ENCODE peak calls at places on chromosome 16, in five cellular contexts. H is heart right ventricle, W is AG04450, X is H1, G is thoracic aorta. N is an unnamed sample.

GRCh38 chr16:81127051-81127450 is 30.9 kb upstream of the GCSH start:
- DNase-seq in H (no peak), W (peak; percentile 41), X (no peak), G (no peak), N (no peak)

GRCh38 chr16:51556694-51557327 is 405.7 kb upstream of the SALL1 start:
- DNase-seq in H (no peak), W (peak; percentile 77), X (no peak), G (no peak), N (peak; percentile 71)

GRCh38 chr16:83403751-83404150 is 404.0 kb upstream of the HSBP1 start:
- DNase-seq in H (no peak), W (no peak), X (no peak), G (no peak), N (no peak)

GRCh38 chr16:56855936-56856335 is 9.1 kb upstream of the SLC12A3 start:
- DNase-seq in H (no peak), W (no peak), X (no peak), G (no peak), N (no peak)

GRCh38 chr16:74561626-74562025 is 45.3 kb downstream of the GLG1 start:
- DNase-seq in H (no peak), W (no peak), X (no peak), G (no peak), N (no peak)

GRCh38 chr16:81996664-81997529 is 14.4 kb downstream of the SDR42E1 start:
- DNase-seq in H (no peak), W (no peak), X (no peak), G (no peak), N (no peak)

GRCh38 chr16:64621616-64622015 is 500.2 kb downstream of the CDH11 start:
- DNase-seq in H (no peak), W (no peak), X (no peak), G (no peak), N (no peak)

GRCh38 chr16:30561212-30561816 is 3.1 kb upstream of the ZNF764 start:
- DNase-seq in H (peak; percentile 43), W (no peak), X (no peak), G (no peak), N (no peak)

GRCh38 chr16:67805718-67806427 is 487 bp downstream of the RANBP10 start:
- DNase-seq in H (no peak), W (no peak), X (no peak), G (no peak), N (no peak)

GRCh38 chr16:72989203-72989991 is 58.5 kb downstream of the ZFHX3 start:
- DNase-seq in H (no peak), W (peak; percentile 53), X (no peak), G (no peak), N (peak; percentile 63)

GRCh38 chr16:1732071-1732470 is 26.1 kb downstream of the MAPK8IP3 start:
- DNase-seq in H (no peak), W (no peak), X (no peak), G (no peak), N (no peak)

DNA sequence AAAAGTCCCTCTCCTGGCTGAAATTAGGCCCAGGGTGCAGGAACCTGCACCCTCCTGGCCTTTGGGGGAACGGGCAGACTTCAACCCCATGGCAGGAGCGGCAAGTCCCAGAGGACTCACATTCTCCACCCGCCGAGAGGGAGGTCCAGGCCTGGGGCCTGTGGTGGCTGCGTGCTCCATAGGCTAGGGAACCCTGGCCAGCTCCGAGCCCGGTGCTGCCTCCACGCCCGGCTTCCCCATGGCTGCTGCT is 130 bp downstream of the CCDC78 start:
- DNase-seq in H (no peak), W (no peak), X (no peak), G (no peak), N (no peak)
- H3K4me3 ChIP-seq in H (no peak overlapping the region), W (no peak overlapping the region), X (peak overlapping the region; percentile 45), G (peak overlapping the region; percentile 71), N (no peak overlapping the region)

GRCh38 chr16:49644143-49644460 is 211.8 kb downstream of the ZNF423 start:
- DNase-seq in H (no peak), W (no peak), X (no peak), G (no peak), N (no peak)
- TF ChIP-seq CTCF in H (no peak), W (peak; percentile 35), X (peak; percentile 32), G (no peak), N (peak; percentile 25)

GRCh38 chr16:66590322-66590721 is 11.1 kb downstream of the CMTM2 start:
- DNase-seq in H (no peak), W (no peak), X (no peak), G (no peak), N (no peak)
- H3K4me3 ChIP-seq in H (no peak overlapping the region), W (no peak overlapping the region), X (no peak overlapping the region), G (peak overlapping the region; percentile 25), N (no peak overlapping the region)

DNA sequence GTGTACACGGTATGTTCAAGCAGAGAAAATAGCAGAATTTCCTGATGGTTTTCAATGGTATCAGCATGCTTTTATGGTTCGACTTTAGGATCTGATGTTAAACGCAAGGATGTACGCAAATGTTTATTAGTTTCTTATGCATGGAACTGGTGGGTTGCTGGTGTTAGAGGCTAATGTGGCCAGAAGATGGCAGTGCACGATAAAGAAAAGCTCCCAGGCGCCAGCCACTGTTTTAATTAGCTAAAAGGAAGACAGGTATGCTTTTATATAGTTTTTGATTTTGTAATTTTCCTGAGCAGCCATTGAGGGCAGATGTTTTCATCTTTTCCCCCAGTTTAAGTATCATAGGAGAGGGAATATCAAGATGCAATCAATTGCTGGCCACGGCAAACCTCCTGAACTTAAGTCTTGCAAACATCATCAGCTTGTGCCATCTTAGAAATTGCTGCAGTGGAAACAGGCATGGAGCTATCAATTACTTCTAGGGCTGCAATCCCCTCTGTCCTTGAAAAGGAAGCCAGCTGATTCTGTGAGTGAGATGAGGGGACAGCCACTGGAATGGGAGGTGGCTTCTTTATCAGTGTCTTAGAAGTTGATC is 648.5 kb upstream of the RBFOX1 start:
- DNase-seq in H (no peak), W (no peak), X (no peak), G (no peak), N (peak; percentile 2)
- TF ChIP-seq CTCF in H (peak; percentile 47), W (no peak), X (peak; percentile 60), G (no peak), N (peak; percentile 58)

GRCh38 chr16:8961811-8962390 is 1.8 kb downstream of the USP7 start:
- DNase-seq in H (no peak), W (no peak), X (no peak), G (no peak), N (no peak)

GRCh38 chr16:8958344-8958808 is 5.3 kb downstream of the USP7 start:
- DNase-seq in H (no peak), W (no peak), X (no peak), G (peak; percentile 18), N (no peak)

GRCh38 chr16:8960788-8961109 is 3.0 kb downstream of the USP7 start:
- DNase-seq in H (no peak), W (no peak), X (no peak), G (no peak), N (no peak)

GRCh38 chr16:8962393-8963009 is 1.2 kb downstream of the USP7 start:
- DNase-seq in H (no peak), W (no peak), X (no peak), G (no peak), N (no peak)

DNA sequence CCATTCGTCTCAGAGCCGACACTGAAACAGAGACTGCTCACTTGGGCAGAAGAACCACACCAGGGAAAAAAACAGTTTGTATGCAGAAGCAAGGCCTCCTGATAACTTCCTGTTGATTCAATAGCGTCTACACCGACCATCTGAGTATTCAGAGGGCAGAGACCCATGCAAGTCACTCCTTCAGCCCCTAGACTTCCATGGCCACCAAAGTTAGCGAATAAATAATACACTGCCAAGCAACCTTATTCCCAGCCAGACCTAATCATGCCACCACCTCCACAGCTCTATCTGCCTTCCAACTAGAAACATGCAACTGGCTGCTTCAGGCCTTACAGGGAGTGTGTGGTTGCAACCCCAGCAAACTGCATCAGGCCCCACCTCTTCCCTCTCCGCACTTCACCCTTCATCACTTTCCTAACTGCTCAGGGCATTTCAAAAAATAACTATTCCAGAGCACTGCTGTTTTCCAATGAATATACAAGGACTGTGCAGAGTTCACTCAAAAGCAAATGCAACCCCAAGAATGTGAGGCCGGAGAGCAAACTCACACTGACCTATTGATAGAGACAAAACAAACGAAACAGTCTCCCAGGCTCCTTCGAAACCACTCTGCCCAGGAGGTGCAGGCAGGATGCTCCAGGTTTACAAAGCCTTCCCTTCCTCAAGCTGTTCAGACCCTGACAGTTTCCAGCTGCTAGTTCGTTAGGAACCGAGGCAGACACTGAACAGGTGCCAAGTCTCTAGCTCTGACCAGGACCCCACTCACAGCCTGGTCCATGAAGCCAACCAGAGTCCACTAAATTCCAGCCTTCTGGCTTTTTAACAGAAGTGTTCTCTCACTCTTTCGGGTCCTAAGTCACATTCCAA is 3.6 kb downstream of the USP7 start:
- DNase-seq in H (no peak), W (no peak), X (no peak), G (no peak), N (no peak)
- H3K4me3 ChIP-seq in H (peak overlapping the region; percentile 13), W (peak overlapping the region; percentile 41), X (no peak overlapping the region), G (peak overlapping the region; percentile 89), N (no peak overlapping the region)

DNA sequence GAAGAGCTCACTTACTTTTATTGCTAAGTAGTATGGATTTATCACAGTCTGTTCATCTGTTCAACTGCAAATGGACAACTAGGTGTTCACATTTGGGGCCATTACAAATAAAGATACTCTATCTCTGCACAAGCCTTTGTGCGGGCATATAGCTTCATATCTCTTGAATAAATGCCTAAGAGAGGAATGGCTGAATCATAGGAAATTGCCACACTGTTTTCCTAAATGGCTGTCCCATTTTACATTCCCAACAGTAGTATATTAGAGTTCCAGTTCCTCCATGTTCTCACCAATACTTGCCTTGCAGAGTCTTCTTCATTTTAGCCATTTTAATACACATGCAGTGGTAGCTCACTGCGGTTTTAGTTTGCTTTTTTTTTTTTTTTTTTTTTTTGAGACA is 20.5 kb downstream of the NSMCE1 start:
- DNase-seq in H (no peak), W (no peak), X (no peak), G (no peak), N (no peak)
- TF ChIP-seq CTCF in H (no peak), W (no peak), X (no peak), G (no peak), N (no peak)

GRCh38 chr16:11909653-11910551 is 5.9 kb downstream of the GSPT1 start:
- DNase-seq in H (no peak), W (peak; percentile 23), X (no peak), G (no peak), N (no peak)
- H3K4me3 ChIP-seq in H (no peak overlapping the region), W (no peak overlapping the region), X (no peak overlapping the region), G (no peak overlapping the region), N (no peak overlapping the region)

N was measured in kidney epithelial cell.